ENCODE peak calls at places on chromosomes 13 and 19, in four cellular contexts. One of them, this sample, is unnamed.

GRCh38 chr13:105370011-105370645 is 1165.3 kb downstream of the EFNB2 start:
- DNase-seq in fibroblast of pulmonary artery: peak; percentile 10
- DNase-seq in HL-60: no peak
- DNase-seq in colonic mucosa: no peak
- DNase-seq in this sample: no peak

GRCh38 chr13:31016342-31017325 is 84.2 kb downstream of the TEX26 start:
- DNase-seq in HL-60: no peak
- DNase-seq in fibroblast of pulmonary artery: no peak
- DNase-seq in colonic mucosa: no peak
- DNase-seq in this sample: no peak

GRCh38 chr19:35246466-35247096 is 2.2 kb upstream of the LSR start:
- DNase-seq in HL-60: no peak
- DNase-seq in colonic mucosa: peak; percentile 5
- DNase-seq in fibroblast of pulmonary artery: no peak
- DNase-seq in this sample: no peak

GRCh38 chr19:15696654-15697194 is 23.8 kb downstream of the CYP4F12 start:
- DNase-seq in HL-60: no peak
- DNase-seq in fibroblast of pulmonary artery: no peak
- DNase-seq in colonic mucosa: no peak
- DNase-seq in this sample: no peak

GRCh38 chr13:32211788-32212187 is 103.4 kb downstream of the ZAR1L start:
- DNase-seq in colonic mucosa: no peak
- DNase-seq in fibroblast of pulmonary artery: peak; percentile 73
- DNase-seq in HL-60: no peak
- DNase-seq in this sample: peak; percentile 88

GRCh38 chr13:44840131-44840530 is 149.1 kb downstream of the NUFIP1 start:
- DNase-seq in colonic mucosa: no peak
- DNase-seq in fibroblast of pulmonary artery: peak; percentile 27
- DNase-seq in HL-60: no peak
- DNase-seq in this sample: no peak

GRCh38 chr13:38496956-38497355 is 147.3 kb downstream of the UFM1 start:
- DNase-seq in fibroblast of pulmonary artery: peak; percentile 7
- DNase-seq in colonic mucosa: no peak
- DNase-seq in HL-60: no peak
- DNase-seq in this sample: no peak

GRCh38 chr13:87889241-87889640 is 218.1 kb downstream of the SLITRK5 start:
- DNase-seq in colonic mucosa: no peak
- DNase-seq in fibroblast of pulmonary artery: no peak
- DNase-seq in HL-60: no peak
- DNase-seq in this sample: no peak

GRCh38 chr13:21638319-21639282 is 32.3 kb upstream of the FGF9 start:
- DNase-seq in fibroblast of pulmonary artery: peak; percentile 43
- DNase-seq in colonic mucosa: peak; percentile 51
- DNase-seq in HL-60: peak; percentile 9
- DNase-seq in this sample: peak; percentile 8

GRCh38 chr19:48329167-48329891 is 4.0 kb downstream of the EMP3 start:
- DNase-seq in fibroblast of pulmonary artery: peak; percentile 44
- DNase-seq in HL-60: peak; percentile 45
- DNase-seq in colonic mucosa: no peak
- DNase-seq in this sample: no peak

GRCh38 chr19:45408830-45409593 is 2.6 kb downstream of the POLR1G start:
- DNase-seq in colonic mucosa: no peak
- DNase-seq in fibroblast of pulmonary artery: no peak
- DNase-seq in HL-60: peak; percentile 56
- DNase-seq in this sample: no peak

GRCh38 chr13:110138009-110138699 is 168.8 kb downstream of the COL4A1 start:
- DNase-seq in colonic mucosa: peak; percentile 53
- DNase-seq in fibroblast of pulmonary artery: peak; percentile 71
- DNase-seq in HL-60: peak; percentile 89
- DNase-seq in this sample: peak; percentile 71

GRCh38 chr13:83350569-83350968 is 531.7 kb downstream of the SLITRK1 start:
- DNase-seq in colonic mucosa: no peak
- DNase-seq in HL-60: no peak
- DNase-seq in fibroblast of pulmonary artery: peak; percentile 7
- DNase-seq in this sample: peak; percentile 77

GRCh38 chr19:29381353-29382203 is 144.2 kb upstream of the VSTM2B start:
- DNase-seq in fibroblast of pulmonary artery: no peak
- DNase-seq in HL-60: no peak
- DNase-seq in colonic mucosa: peak; percentile 3
- DNase-seq in this sample: no peak

GRCh38 chr13:100721885-100722512 is 47.4 kb upstream of the TMTC4 start:
- DNase-seq in colonic mucosa: peak; percentile 44
- DNase-seq in HL-60: peak; percentile 61
- DNase-seq in fibroblast of pulmonary artery: peak; percentile 63
- DNase-seq in this sample: peak; percentile 75

GRCh38 chr13:44750618-44751017 is 174.5 kb upstream of the TSC22D1 start:
- DNase-seq in fibroblast of pulmonary artery: no peak
- DNase-seq in HL-60: no peak
- DNase-seq in colonic mucosa: no peak
- DNase-seq in this sample: no peak

GRCh38 chr13:20145521-20145920 is 15.3 kb downstream of the GJA3 start:
- DNase-seq in HL-60: no peak
- DNase-seq in fibroblast of pulmonary artery: no peak
- DNase-seq in colonic mucosa: no peak
- DNase-seq in this sample: no peak

GRCh38 chr19:55687281-55688172 is 12.5 kb downstream of the EPN1 start:
- DNase-seq in colonic mucosa: peak; percentile 83
- DNase-seq in fibroblast of pulmonary artery: no peak
- DNase-seq in HL-60: no peak
- DNase-seq in this sample: no peak

GRCh38 chr13:53398051-53398450 is 369.4 kb downstream of the OLFM4 start:
- DNase-seq in colonic mucosa: no peak
- DNase-seq in HL-60: no peak
- DNase-seq in fibroblast of pulmonary artery: no peak
- DNase-seq in this sample: no peak

GRCh38 chr19:35088514-35088913 is 27.1 kb upstream of the FXYD3 start:
- DNase-seq in colonic mucosa: no peak
- DNase-seq in fibroblast of pulmonary artery: peak; percentile 68
- DNase-seq in HL-60: no peak
- DNase-seq in this sample: peak; percentile 89

GRCh38 chr13:74715718-74716117 is 581.5 kb upstream of the KLF12 start:
- DNase-seq in fibroblast of pulmonary artery: no peak
- DNase-seq in HL-60: no peak
- DNase-seq in colonic mucosa: no peak
- DNase-seq in this sample: peak; percentile 61

GRCh38 chr13:28423010-28423409 is 71.9 kb downstream of the FLT1 start:
- DNase-seq in colonic mucosa: peak; percentile 31
- DNase-seq in fibroblast of pulmonary artery: no peak
- DNase-seq in HL-60: peak; percentile 86
- DNase-seq in this sample: no peak

GRCh38 chr19:2081873-2082810 is 14.0 kb downstream of the MOB3A start:
- DNase-seq in HL-60: peak; percentile 78
- DNase-seq in colonic mucosa: no peak
- DNase-seq in fibroblast of pulmonary artery: no peak
- DNase-seq in this sample: no peak

GRCh38 chr13:106472621-106473020 is 62.8 kb downstream of the EFNB2 start:
- DNase-seq in colonic mucosa: no peak
- DNase-seq in HL-60: no peak
- DNase-seq in fibroblast of pulmonary artery: no peak
- DNase-seq in this sample: no peak

GRCh38 chr13:43153436-43154082 is 130.2 kb downstream of the DNAJC15 start:
- DNase-seq in fibroblast of pulmonary artery: peak; percentile 70
- DNase-seq in HL-60: no peak
- DNase-seq in colonic mucosa: no peak
- DNase-seq in this sample: peak; percentile 91

GRCh38 chr13:63864171-63864902 is 2448.7 kb upstream of the PCDH20 start:
- DNase-seq in colonic mucosa: no peak
- DNase-seq in fibroblast of pulmonary artery: peak; percentile 33
- DNase-seq in HL-60: no peak
- DNase-seq in this sample: peak; percentile 4

GRCh38 chr19:5122121-5122400 is 153.1 kb downstream of the KDM4B start:
- DNase-seq in fibroblast of pulmonary artery: no peak
- DNase-seq in colonic mucosa: no peak
- DNase-seq in HL-60: no peak
- DNase-seq in this sample: no peak

GRCh38 chr13:61255035-61255796 is 160.4 kb downstream of the PCDH20 start:
- DNase-seq in fibroblast of pulmonary artery: peak; percentile 26
- DNase-seq in colonic mucosa: no peak
- DNase-seq in HL-60: no peak
- DNase-seq in this sample: no peak

GRCh38 chr13:99266827-99267226 is 8.6 kb upstream of the GPR18 start:
- DNase-seq in HL-60: no peak
- DNase-seq in colonic mucosa: no peak
- DNase-seq in fibroblast of pulmonary artery: no peak
- DNase-seq in this sample: no peak

GRCh38 chr19:7926021-7926726 is at the start of gene CTXN1:
- DNase-seq in HL-60: peak; percentile 49
- DNase-seq in colonic mucosa: peak; percentile 83
- DNase-seq in fibroblast of pulmonary artery: peak; percentile 51
- DNase-seq in this sample: no peak

GRCh38 chr13:80009760-80010159 is 331.2 kb downstream of the SPRY2 start:
- DNase-seq in HL-60: no peak
- DNase-seq in colonic mucosa: no peak
- DNase-seq in fibroblast of pulmonary artery: no peak
- DNase-seq in this sample: no peak

GRCh38 chr19:7658219-7658686 is 10.6 kb upstream of the RETN start:
- DNase-seq in colonic mucosa: no peak
- DNase-seq in HL-60: peak; percentile 35
- DNase-seq in fibroblast of pulmonary artery: no peak
- DNase-seq in this sample: no peak

GRCh38 chr13:26721251-26721939 is 39.2 kb downstream of the GPR12 start:
- DNase-seq in HL-60: peak; percentile 88
- DNase-seq in fibroblast of pulmonary artery: no peak
- DNase-seq in colonic mucosa: no peak
- DNase-seq in this sample: no peak

GRCh38 chr13:109781384-109782065 is 4.9 kb downstream of the IRS2 start:
- DNase-seq in HL-60: no peak
- DNase-seq in fibroblast of pulmonary artery: no peak
- DNase-seq in colonic mucosa: no peak
- DNase-seq in this sample: no peak

GRCh38 chr13:24040835-24041234 is 119.7 kb upstream of the SPATA13 start:
- DNase-seq in colonic mucosa: no peak
- DNase-seq in HL-60: no peak
- DNase-seq in fibroblast of pulmonary artery: no peak
- DNase-seq in this sample: no peak

GRCh38 chr19:7268737-7269098 is 25.5 kb downstream of the INSR start:
- DNase-seq in HL-60: no peak
- DNase-seq in fibroblast of pulmonary artery: no peak
- DNase-seq in colonic mucosa: no peak
- DNase-seq in this sample: no peak

GRCh38 chr13:111531505-111531904 is 211.1 kb downstream of the TEX29 start:
- DNase-seq in HL-60: no peak
- DNase-seq in fibroblast of pulmonary artery: peak; percentile 3
- DNase-seq in colonic mucosa: no peak
- DNase-seq in this sample: no peak

GRCh38 chr19:13833330-13834265 is 38.4 kb downstream of the ZSWIM4 start:
- DNase-seq in HL-60: peak; percentile 93
- DNase-seq in colonic mucosa: peak; percentile 97
- DNase-seq in fibroblast of pulmonary artery: peak; percentile 90
- DNase-seq in this sample: peak; percentile 96
- TF ChIP-seq CTCF in HL-60: peak; percentile 28
- TF ChIP-seq CTCF in colonic mucosa: peak; percentile 37
- TF ChIP-seq CTCF in fibroblast of pulmonary artery: peak; percentile 29
- TF ChIP-seq CTCF in this sample: no peak

GRCh38 chr13:77946522-77946921 is 27.9 kb upstream of the EDNRB start:
- DNase-seq in colonic mucosa: no peak
- DNase-seq in HL-60: no peak
- DNase-seq in fibroblast of pulmonary artery: peak; percentile 51
- DNase-seq in this sample: no peak
- H3K4me3 ChIP-seq in colonic mucosa: no peak overlapping the region
- H3K4me3 ChIP-seq in HL-60: no peak overlapping the region
- H3K4me3 ChIP-seq in fibroblast of pulmonary artery: no peak overlapping the region
- H3K4me3 ChIP-seq in this sample: no peak overlapping the region

DNA sequence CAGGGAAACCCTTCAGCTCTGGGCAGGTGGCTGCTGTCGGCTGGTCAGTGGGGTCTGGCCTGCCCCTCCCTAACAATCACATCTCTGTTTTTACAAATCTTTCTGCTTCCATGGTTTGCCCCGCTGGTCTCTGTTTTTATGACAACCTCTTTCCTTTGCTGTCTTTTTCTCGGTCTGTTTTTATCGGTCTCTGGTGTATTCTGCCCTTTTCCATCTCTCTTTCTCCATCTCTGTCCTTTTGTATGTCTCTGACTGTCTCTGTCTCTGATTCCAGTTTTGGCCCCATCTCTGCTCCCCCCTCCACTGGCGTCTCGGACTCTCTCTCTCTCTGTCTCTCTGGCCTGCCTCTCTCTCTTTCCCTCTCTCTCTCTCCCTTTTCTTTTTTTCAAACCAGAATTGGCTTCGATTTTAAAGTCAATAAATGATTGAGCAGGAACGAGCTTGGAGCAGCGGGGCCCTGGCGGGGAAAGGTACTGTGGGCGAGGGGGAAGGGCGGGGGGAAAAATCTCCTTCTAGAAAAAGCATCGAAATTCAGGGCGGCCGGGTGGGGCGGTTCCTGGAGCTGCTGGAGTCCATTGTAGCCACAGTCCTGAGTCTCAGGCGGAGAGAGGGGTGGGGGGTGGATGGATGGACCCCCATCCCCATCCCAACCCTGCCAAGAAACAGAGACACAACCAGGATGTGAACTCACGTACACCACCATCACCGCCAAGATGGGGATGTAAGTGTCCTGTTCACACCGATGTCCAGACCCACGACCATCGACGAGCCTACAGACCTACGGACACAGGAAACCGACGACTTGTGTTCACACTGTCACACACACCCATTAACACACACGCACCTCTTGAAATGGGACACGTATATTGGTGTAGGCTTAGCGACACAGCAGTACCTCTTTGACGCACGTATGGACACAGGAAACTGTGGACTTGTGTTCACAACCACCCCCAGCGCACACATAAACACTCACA is 3.0 kb downstream of the NFIX start:
- DNase-seq in HL-60: no peak
- DNase-seq in colonic mucosa: no peak
- DNase-seq in fibroblast of pulmonary artery: no peak
- DNase-seq in this sample: no peak
- TF ChIP-seq CTCF in HL-60: no peak
- TF ChIP-seq CTCF in colonic mucosa: no peak
- TF ChIP-seq CTCF in fibroblast of pulmonary artery: no peak
- TF ChIP-seq CTCF in this sample: no peak

DNA sequence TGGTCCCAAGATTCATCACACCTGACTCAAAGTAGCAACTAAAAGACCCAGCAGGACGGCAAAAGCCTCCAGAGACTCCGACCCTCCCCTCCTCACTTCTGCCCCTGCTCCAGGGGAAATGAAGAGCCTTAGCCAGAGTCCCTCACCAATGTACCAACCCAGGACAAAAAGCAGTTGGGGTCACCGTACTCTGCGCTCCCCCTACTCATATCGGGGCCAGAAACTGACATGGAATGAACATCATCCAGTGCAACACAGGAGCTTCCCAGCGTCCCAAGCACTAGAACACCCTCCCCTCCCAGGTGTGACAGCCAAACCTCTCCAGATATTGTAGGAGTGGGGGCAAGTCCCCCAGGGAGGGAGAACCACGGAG is 1.7 kb downstream of the EEF2 start:
- DNase-seq in fibroblast of pulmonary artery: no peak
- DNase-seq in HL-60: no peak
- DNase-seq in colonic mucosa: no peak
- DNase-seq in this sample: no peak
- H3K4me3 ChIP-seq in fibroblast of pulmonary artery: peak overlapping the region; percentile 100
- H3K4me3 ChIP-seq in HL-60: peak overlapping the region; percentile 89
- H3K4me3 ChIP-seq in colonic mucosa: peak overlapping the region; percentile 83
- H3K4me3 ChIP-seq in this sample: peak overlapping the region; percentile 87

GRCh38 chr13:34000955-34001354 is 183.0 kb downstream of the RFC3 start:
- DNase-seq in fibroblast of pulmonary artery: no peak
- DNase-seq in colonic mucosa: no peak
- DNase-seq in HL-60: no peak
- DNase-seq in this sample: no peak
- TF ChIP-seq CTCF in fibroblast of pulmonary artery: no peak
- TF ChIP-seq CTCF in colonic mucosa: no peak
- TF ChIP-seq CTCF in HL-60: no peak
- TF ChIP-seq CTCF in this sample: no peak

This sample was measured in foreskin fibroblast.